ENCODE peak calls at places on chromosomes 3 and 15, in five cellular contexts. One of them, this sample, is unnamed.
A peak's percentile ranks its signal among the peaks of the same experiment; 100 is the strongest.

GRCh38 chr3:124826703-124827102 is 60.5 kb downstream of the ITGB5 start:
- DNase-seq in GM12891: no peak
- DNase-seq in HepG2: no peak
- DNase-seq in GM12878: no peak
- DNase-seq in K562: no peak
- DNase-seq in this sample: no peak

GRCh38 chr3:55180936-55181535 is 253.2 kb upstream of the LRTM1 start:
- DNase-seq in GM12891: peak; percentile 21
- DNase-seq in GM12878: no peak
- DNase-seq in HepG2: peak; percentile 11
- DNase-seq in K562: peak; percentile 24
- DNase-seq in this sample: no peak

GRCh38 chr3:36704280-36704679 is 60.1 kb downstream of the DCLK3 start:
- DNase-seq in GM12891: no peak
- DNase-seq in GM12878: no peak
- DNase-seq in K562: no peak
- DNase-seq in HepG2: no peak
- DNase-seq in this sample: no peak

GRCh38 chr3:179116816-179117215 is 31.3 kb upstream of the PIK3CA start:
- DNase-seq in K562: no peak
- DNase-seq in GM12891: no peak
- DNase-seq in GM12878: no peak
- DNase-seq in HepG2: no peak
- DNase-seq in this sample: no peak

GRCh38 chr15:80234883-80235282 is 17.1 kb downstream of the CTXND1 start:
- DNase-seq in K562: peak; percentile 53
- DNase-seq in GM12891: peak; percentile 33
- DNase-seq in HepG2: no peak
- DNase-seq in GM12878: no peak
- DNase-seq in this sample: peak; percentile 33

GRCh38 chr15:65650312-65651041 is 28.7 kb downstream of the SLC24A1 start:
- DNase-seq in GM12878: no peak
- DNase-seq in K562: no peak
- DNase-seq in HepG2: no peak
- DNase-seq in GM12891: no peak
- DNase-seq in this sample: no peak

GRCh38 chr15:73962409-73962808 is 29.7 kb downstream of the STOML1 start:
- DNase-seq in GM12878: no peak
- DNase-seq in K562: no peak
- DNase-seq in GM12891: no peak
- DNase-seq in HepG2: no peak
- DNase-seq in this sample: no peak

GRCh38 chr3:112003321-112004080 is 4.8 kb downstream of the TAGLN3 start:
- DNase-seq in GM12891: no peak
- DNase-seq in K562: no peak
- DNase-seq in GM12878: no peak
- DNase-seq in HepG2: no peak
- DNase-seq in this sample: no peak

GRCh38 chr3:72145506-72146380 is 360.8 kb upstream of the PROK2 start:
- DNase-seq in K562: no peak
- DNase-seq in GM12878: no peak
- DNase-seq in GM12891: no peak
- DNase-seq in HepG2: no peak
- DNase-seq in this sample: no peak

GRCh38 chr3:58492385-58492970 is 582 bp downstream of the KCTD6 start:
- DNase-seq in GM12878: no peak
- DNase-seq in GM12891: no peak
- DNase-seq in HepG2: no peak
- DNase-seq in K562: no peak
- DNase-seq in this sample: no peak

GRCh38 chr3:126130981-126131750 is 47.2 kb upstream of the SLC41A3 start:
- DNase-seq in K562: no peak
- DNase-seq in GM12891: no peak
- DNase-seq in HepG2: no peak
- DNase-seq in GM12878: no peak
- DNase-seq in this sample: no peak

GRCh38 chr3:28050120-28050519 is 191.3 kb upstream of the CMC1 start:
- DNase-seq in HepG2: no peak
- DNase-seq in K562: no peak
- DNase-seq in GM12891: no peak
- DNase-seq in GM12878: no peak
- DNase-seq in this sample: no peak

GRCh38 chr15:29035571-29036285 is 150.0 kb downstream of the APBA2 start:
- DNase-seq in K562: no peak
- DNase-seq in GM12878: no peak
- DNase-seq in GM12891: no peak
- DNase-seq in HepG2: no peak
- DNase-seq in this sample: no peak

GRCh38 chr3:104596054-104596453 is 770.7 kb upstream of the ALCAM start:
- DNase-seq in K562: no peak
- DNase-seq in HepG2: no peak
- DNase-seq in GM12878: no peak
- DNase-seq in GM12891: no peak
- DNase-seq in this sample: no peak

GRCh38 chr15:69766156-69766555 is 313.5 kb downstream of the RPLP1 start:
- DNase-seq in HepG2: no peak
- DNase-seq in GM12878: no peak
- DNase-seq in GM12891: no peak
- DNase-seq in K562: no peak
- DNase-seq in this sample: no peak

GRCh38 chr3:16477501-16477900 is 36.0 kb downstream of the RFTN1 start:
- DNase-seq in GM12891: no peak
- DNase-seq in HepG2: no peak
- DNase-seq in K562: no peak
- DNase-seq in GM12878: no peak
- DNase-seq in this sample: no peak

GRCh38 chr3:50323614-50324199 is 1.2 kb upstream of the HYAL2 start:
- DNase-seq in GM12878: no peak
- DNase-seq in GM12891: no peak
- DNase-seq in K562: no peak
- DNase-seq in HepG2: no peak
- DNase-seq in this sample: no peak

GRCh38 chr15:79049416-79049815 is 41.2 kb downstream of the RASGRF1 start:
- DNase-seq in GM12878: no peak
- DNase-seq in K562: no peak
- DNase-seq in GM12891: no peak
- DNase-seq in HepG2: no peak
- DNase-seq in this sample: no peak

GRCh38 chr15:74174966-74175270 is 1.4 kb downstream of the ISLR start:
- DNase-seq in GM12878: no peak
- DNase-seq in HepG2: no peak
- DNase-seq in K562: no peak
- DNase-seq in GM12891: no peak
- DNase-seq in this sample: no peak

GRCh38 chr15:66749841-66750575 is 48.0 kb downstream of the SMAD6 start:
- DNase-seq in K562: no peak
- DNase-seq in HepG2: peak; percentile 57
- DNase-seq in GM12891: no peak
- DNase-seq in GM12878: no peak
- DNase-seq in this sample: no peak

GRCh38 chr3:169169340-169169963 is 494.1 kb downstream of the MECOM start:
- DNase-seq in GM12878: no peak
- DNase-seq in HepG2: no peak
- DNase-seq in GM12891: no peak
- DNase-seq in K562: no peak
- DNase-seq in this sample: no peak

GRCh38 chr3:42247576-42248027 is 18.4 kb downstream of the CCK start:
- DNase-seq in K562: peak; percentile 72
- DNase-seq in GM12878: no peak
- DNase-seq in GM12891: no peak
- DNase-seq in HepG2: peak; percentile 59
- DNase-seq in this sample: no peak

GRCh38 chr15:73760330-73760729 is 7.2 kb upstream of the INSYN1 start:
- DNase-seq in HepG2: no peak
- DNase-seq in K562: no peak
- DNase-seq in GM12878: no peak
- DNase-seq in GM12891: no peak
- DNase-seq in this sample: no peak

GRCh38 chr3:156826896-156827882 is 1.0 kb downstream of the LEKR1 start:
- DNase-seq in GM12878: no peak
- DNase-seq in HepG2: no peak
- DNase-seq in GM12891: no peak
- DNase-seq in K562: no peak
- DNase-seq in this sample: no peak

GRCh38 chr3:120095226-120096165 is 1.2 kb upstream of the GSK3B start:
- DNase-seq in GM12878: peak; percentile 68
- DNase-seq in HepG2: peak; percentile 87
- DNase-seq in K562: peak; percentile 54
- DNase-seq in GM12891: peak; percentile 44
- DNase-seq in this sample: peak; percentile 59
- TF ChIP-seq POLR2A in GM12878: peak; percentile 92
- TF ChIP-seq POLR2A in HepG2: peak; percentile 95
- TF ChIP-seq POLR2A in K562: peak; percentile 97
- TF ChIP-seq POLR2A in GM12891: peak; percentile 89
- TF ChIP-seq POLR2A in this sample: peak; percentile 98

GRCh38 chr15:63476229-63476632 is 28.2 kb upstream of the USP3 start:
- DNase-seq in K562: no peak
- DNase-seq in HepG2: peak; percentile 85
- DNase-seq in GM12878: no peak
- DNase-seq in GM12891: no peak
- DNase-seq in this sample: no peak
- TF ChIP-seq TAF1 in K562: no peak
- TF ChIP-seq TAF1 in HepG2: no peak
- TF ChIP-seq TAF1 in GM12878: no peak
- TF ChIP-seq TAF1 in GM12891: no peak
- TF ChIP-seq TAF1 in this sample: no peak

DNA sequence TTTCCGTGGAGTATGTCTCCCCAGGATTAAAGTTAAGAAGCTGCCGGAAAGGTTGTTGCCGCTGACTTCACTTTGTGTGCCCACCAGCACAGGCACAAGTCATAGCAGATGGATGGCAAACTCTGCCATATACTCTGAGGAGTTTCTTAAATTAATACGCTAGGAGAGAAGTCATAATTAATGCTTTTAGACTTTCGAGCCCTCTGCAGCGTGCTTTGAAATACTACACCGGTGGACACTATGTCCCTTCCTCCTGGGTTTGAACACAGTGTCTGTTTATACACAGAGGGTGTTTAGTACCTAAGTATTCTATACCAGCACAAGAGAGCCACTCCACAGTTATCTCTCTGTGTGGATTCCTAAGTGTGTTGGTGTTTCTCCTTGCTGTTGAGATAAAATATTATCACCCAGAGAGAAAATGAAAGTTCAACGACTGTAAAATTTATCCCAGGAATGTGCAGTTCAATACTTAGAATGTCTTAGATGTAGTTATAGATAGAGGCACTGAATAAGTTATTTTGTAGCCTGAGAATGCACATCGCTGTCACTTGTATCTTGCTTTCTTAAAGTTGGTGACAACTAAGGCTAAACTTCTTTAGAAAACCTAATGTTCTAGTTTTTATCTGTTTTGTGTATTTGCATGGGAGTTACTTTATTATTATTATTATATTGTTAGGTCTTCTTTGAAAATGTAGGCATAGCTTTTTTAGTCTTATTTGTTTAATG is 1.6 kb downstream of the MBNL1 start:
- DNase-seq in K562: no peak
- DNase-seq in HepG2: peak; percentile 39
- DNase-seq in GM12891: no peak
- DNase-seq in GM12878: no peak
- DNase-seq in this sample: no peak
- TF ChIP-seq POLR2A in K562: no peak
- TF ChIP-seq POLR2A in HepG2: no peak
- TF ChIP-seq POLR2A in GM12891: no peak
- TF ChIP-seq POLR2A in GM12878: no peak
- TF ChIP-seq POLR2A in this sample: no peak

GRCh38 chr3:11375333-11376076 is 103.3 kb downstream of the ATG7 start:
- DNase-seq in HepG2: no peak
- DNase-seq in K562: no peak
- DNase-seq in GM12878: no peak
- DNase-seq in GM12891: no peak
- DNase-seq in this sample: no peak
- TF ChIP-seq TAF1 in HepG2: no peak
- TF ChIP-seq TAF1 in K562: no peak
- TF ChIP-seq TAF1 in GM12878: no peak
- TF ChIP-seq TAF1 in GM12891: no peak
- TF ChIP-seq TAF1 in this sample: no peak

GRCh38 chr3:177382944-177383343 is 185.7 kb upstream of the TBL1XR1 start:
- DNase-seq in GM12878: no peak
- DNase-seq in K562: no peak
- DNase-seq in HepG2: no peak
- DNase-seq in GM12891: no peak
- DNase-seq in this sample: no peak

GRCh38 chr3:177388209-177388608 is 190.9 kb upstream of the TBL1XR1 start:
- DNase-seq in GM12878: no peak
- DNase-seq in GM12891: no peak
- DNase-seq in K562: no peak
- DNase-seq in HepG2: no peak
- DNase-seq in this sample: no peak

GRCh38 chr3:177381070-177381469 is 183.8 kb upstream of the TBL1XR1 start:
- DNase-seq in GM12891: no peak
- DNase-seq in K562: no peak
- DNase-seq in HepG2: no peak
- DNase-seq in GM12878: no peak
- DNase-seq in this sample: no peak

GRCh38 chr3:177385831-177386301 is 188.6 kb upstream of the TBL1XR1 start:
- DNase-seq in GM12878: no peak
- DNase-seq in HepG2: no peak
- DNase-seq in GM12891: no peak
- DNase-seq in K562: no peak
- DNase-seq in this sample: no peak

DNA sequence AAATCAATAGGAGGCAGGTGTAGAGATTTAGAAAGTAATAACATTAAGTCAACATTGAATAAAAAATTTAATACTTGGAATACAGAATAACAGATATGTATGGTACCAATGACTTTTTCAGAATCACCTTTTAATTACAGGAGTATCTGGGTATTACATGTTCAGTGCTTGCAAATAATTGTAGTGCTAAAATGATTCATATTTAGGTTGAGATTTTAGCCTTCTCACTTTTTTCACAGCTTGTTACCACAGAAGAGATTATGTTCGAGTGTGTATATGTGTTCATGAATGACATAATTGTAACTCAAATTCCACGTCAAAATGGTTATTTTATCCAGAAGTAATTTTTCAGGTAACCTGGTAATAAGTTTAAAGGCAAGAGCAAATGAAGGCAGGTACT is 187.9 kb upstream of the TBL1XR1 start:
- DNase-seq in HepG2: no peak
- DNase-seq in GM12878: no peak
- DNase-seq in GM12891: no peak
- DNase-seq in K562: no peak
- DNase-seq in this sample: no peak
- TF ChIP-seq POLR2A in HepG2: no peak
- TF ChIP-seq POLR2A in GM12878: no peak
- TF ChIP-seq POLR2A in GM12891: no peak
- TF ChIP-seq POLR2A in K562: no peak
- TF ChIP-seq POLR2A in this sample: no peak

DNA sequence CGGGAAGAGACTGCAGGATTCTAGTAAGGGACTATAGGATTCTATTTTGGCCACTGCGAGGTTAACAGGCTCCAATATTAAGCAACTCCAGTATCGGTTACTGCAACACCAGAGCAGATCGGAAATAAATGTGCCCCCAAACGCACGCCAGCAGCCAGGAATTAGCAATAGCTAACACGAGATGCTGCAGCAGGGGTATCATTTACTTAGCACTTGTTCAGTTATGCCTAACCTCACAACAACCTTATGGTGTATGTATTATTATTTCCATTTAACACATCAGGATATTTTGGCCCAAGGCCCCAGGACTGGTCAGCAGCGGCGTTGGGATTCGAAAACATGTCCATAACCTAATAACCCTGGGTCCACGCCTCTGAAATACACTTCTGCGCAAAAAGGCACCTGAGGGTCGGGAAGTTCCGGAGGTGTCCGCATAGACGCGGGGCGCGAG is 795 bp downstream of the PIK3CB start:
- DNase-seq in K562: no peak
- DNase-seq in HepG2: no peak
- DNase-seq in GM12878: no peak
- DNase-seq in GM12891: no peak
- DNase-seq in this sample: no peak
- TF ChIP-seq TAF1 in K562: no peak
- TF ChIP-seq TAF1 in HepG2: no peak
- TF ChIP-seq TAF1 in GM12878: no peak
- TF ChIP-seq TAF1 in GM12891: no peak
- TF ChIP-seq TAF1 in this sample: no peak

This sample was measured in GM12892.